ENCODE peak calls at places on chromosomes 11 and 22, in eight cellular contexts. One of them, this sample, is unnamed.

GRCh38 chr22:31286360-31287255 is 5.7 kb downstream of the PIK3IP1 start:
- DNase-seq in upper lobe of right lung: no peak
- DNase-seq in lung: no peak
- DNase-seq in endodermal cell: no peak
- DNase-seq in aorta: no peak
- DNase-seq in lower lobe of right lung: no peak
- DNase-seq in adrenal gland: no peak
- DNase-seq in ovary: no peak
- DNase-seq in this sample: no peak

GRCh38 chr22:24810043-24810749 is 4.2 kb downstream of the SGSM1 start:
- DNase-seq in upper lobe of right lung: no peak
- DNase-seq in lung: no peak
- DNase-seq in endodermal cell: peak
- DNase-seq in aorta: peak
- DNase-seq in lower lobe of right lung: no peak
- DNase-seq in adrenal gland: peak
- DNase-seq in ovary: no peak
- DNase-seq in this sample: no peak

GRCh38 chr11:20647976-20648565 is 21.3 kb upstream of the NELL1 start:
- DNase-seq in upper lobe of right lung: no peak
- DNase-seq in lung: peak
- DNase-seq in endodermal cell: peak
- DNase-seq in aorta: no peak
- DNase-seq in lower lobe of right lung: no peak
- DNase-seq in adrenal gland: peak
- DNase-seq in ovary: no peak
- DNase-seq in this sample: no peak

GRCh38 chr22:37231406-37232139 is 12.5 kb downstream of the RAC2 start:
- DNase-seq in upper lobe of right lung: peak
- DNase-seq in lung: no peak
- DNase-seq in endodermal cell: peak
- DNase-seq in aorta: peak
- DNase-seq in lower lobe of right lung: peak
- DNase-seq in adrenal gland: no peak
- DNase-seq in ovary: no peak
- DNase-seq in this sample: no peak

GRCh38 chr11:65454696-65455456 is 32.3 kb downstream of the NEAT1 start:
- DNase-seq in upper lobe of right lung: peak
- DNase-seq in lung: peak
- DNase-seq in endodermal cell: peak
- DNase-seq in aorta: peak
- DNase-seq in lower lobe of right lung: peak
- DNase-seq in adrenal gland: peak
- DNase-seq in ovary: peak
- DNase-seq in this sample: no peak

GRCh38 chr11:4095509-4096230 is 1.1 kb downstream of the RRM1 start:
- DNase-seq in upper lobe of right lung: no peak
- DNase-seq in lung: no peak
- DNase-seq in endodermal cell: no peak
- DNase-seq in aorta: no peak
- DNase-seq in lower lobe of right lung: no peak
- DNase-seq in adrenal gland: peak
- DNase-seq in ovary: no peak
- DNase-seq in this sample: no peak

GRCh38 chr22:42270178-42270511 is 308 bp downstream of the TCF20 start:
- DNase-seq in upper lobe of right lung: no peak
- DNase-seq in lung: peak
- DNase-seq in endodermal cell: peak
- DNase-seq in aorta: peak
- DNase-seq in lower lobe of right lung: no peak
- DNase-seq in adrenal gland: no peak
- DNase-seq in ovary: no peak
- DNase-seq in this sample: no peak

GRCh38 chr11:117618273-117618672 is 178.7 kb downstream of the DSCAML1 start:
- DNase-seq in upper lobe of right lung: peak
- DNase-seq in lung: no peak
- DNase-seq in endodermal cell: no peak
- DNase-seq in aorta: no peak
- DNase-seq in lower lobe of right lung: no peak
- DNase-seq in adrenal gland: no peak
- DNase-seq in ovary: no peak
- DNase-seq in this sample: no peak

GRCh38 chr11:80320226-80320625 is 879.4 kb upstream of the TENM4 start:
- DNase-seq in upper lobe of right lung: no peak
- DNase-seq in lung: no peak
- DNase-seq in endodermal cell: no peak
- DNase-seq in aorta: no peak
- DNase-seq in lower lobe of right lung: no peak
- DNase-seq in adrenal gland: no peak
- DNase-seq in ovary: no peak
- DNase-seq in this sample: no peak
- H3K4me3 ChIP-seq in upper lobe of right lung: no peak
- H3K4me3 ChIP-seq in lung: no peak
- H3K4me3 ChIP-seq in endodermal cell: no peak
- H3K4me3 ChIP-seq in aorta: no peak
- H3K4me3 ChIP-seq in lower lobe of right lung: no peak
- H3K4me3 ChIP-seq in adrenal gland: no peak
- H3K4me3 ChIP-seq in ovary: no peak
- H3K4me3 ChIP-seq in this sample: no peak

DNA sequence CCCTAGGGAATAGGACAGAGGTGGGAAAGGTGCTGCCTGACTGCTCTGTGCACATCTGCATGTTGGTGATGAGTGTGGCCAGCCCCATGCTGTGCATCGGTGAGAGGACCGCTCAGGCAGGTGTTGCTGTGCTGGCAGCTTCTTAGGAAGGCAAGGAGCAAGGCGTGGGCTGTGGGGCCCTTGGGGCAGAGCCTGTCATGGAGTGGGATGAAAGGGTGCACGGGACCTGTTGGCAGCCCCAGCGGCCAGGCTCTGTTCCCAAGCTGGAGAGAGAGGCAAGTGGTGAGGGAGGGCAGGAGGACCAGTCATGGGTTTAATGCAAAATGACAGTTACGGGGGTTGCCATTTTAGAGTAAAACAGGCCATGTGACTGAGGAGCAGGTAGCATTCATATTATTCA is 78.3 kb downstream of the ZBTB16 start:
- DNase-seq in upper lobe of right lung: no peak
- DNase-seq in lung: no peak
- DNase-seq in endodermal cell: no peak
- DNase-seq in aorta: no peak
- DNase-seq in lower lobe of right lung: no peak
- DNase-seq in adrenal gland: peak
- DNase-seq in ovary: no peak
- DNase-seq in this sample: no peak
- H3K4me3 ChIP-seq in upper lobe of right lung: no peak
- H3K4me3 ChIP-seq in lung: no peak
- H3K4me3 ChIP-seq in endodermal cell: no peak
- H3K4me3 ChIP-seq in aorta: no peak
- H3K4me3 ChIP-seq in lower lobe of right lung: no peak
- H3K4me3 ChIP-seq in adrenal gland: no peak
- H3K4me3 ChIP-seq in ovary: no peak
- H3K4me3 ChIP-seq in this sample: no peak

GRCh38 chr11:441043-441417 is 781 bp downstream of the ANO9 start:
- DNase-seq in upper lobe of right lung: no peak
- DNase-seq in lung: no peak
- DNase-seq in endodermal cell: no peak
- DNase-seq in aorta: peak
- DNase-seq in lower lobe of right lung: peak
- DNase-seq in adrenal gland: no peak
- DNase-seq in ovary: no peak
- DNase-seq in this sample: no peak
- H3K4me3 ChIP-seq in upper lobe of right lung: peak
- H3K4me3 ChIP-seq in lung: no peak
- H3K4me3 ChIP-seq in endodermal cell: no peak
- H3K4me3 ChIP-seq in aorta: no peak
- H3K4me3 ChIP-seq in lower lobe of right lung: peak
- H3K4me3 ChIP-seq in adrenal gland: no peak
- H3K4me3 ChIP-seq in ovary: no peak
- H3K4me3 ChIP-seq in this sample: no peak

GRCh38 chr11:77065878-77066228 is 918 bp upstream of the CAPN5 start:
- DNase-seq in upper lobe of right lung: peak
- DNase-seq in lung: no peak
- DNase-seq in endodermal cell: no peak
- DNase-seq in aorta: no peak
- DNase-seq in lower lobe of right lung: peak
- DNase-seq in adrenal gland: no peak
- DNase-seq in ovary: peak
- DNase-seq in this sample: no peak
- H3K4me3 ChIP-seq in upper lobe of right lung: peak
- H3K4me3 ChIP-seq in lung: no peak
- H3K4me3 ChIP-seq in endodermal cell: peak
- H3K4me3 ChIP-seq in aorta: peak
- H3K4me3 ChIP-seq in lower lobe of right lung: peak
- H3K4me3 ChIP-seq in adrenal gland: no peak
- H3K4me3 ChIP-seq in ovary: peak
- H3K4me3 ChIP-seq in this sample: peak